ENCODE peak calls at places on chromosomes 11 and 22, in five cellular contexts. One of them, this sample, is unnamed.

GRCh38 chr11:60981515-60981914 is 10.0 kb downstream of the CD6 start:
- DNase-seq in HTR-8/SVneo: no peak
- DNase-seq in NCI-H2081: no peak
- DNase-seq in activated CD8-positive, alpha-beta memory T cell treated with anti-CD3 and anti-CD28 coated beads for 24 hours: no peak
- DNase-seq in EL: no peak
- DNase-seq in this sample: no peak

GRCh38 chr11:116454020-116454645 is 318.7 kb downstream of the BUD13 start:
- DNase-seq in HTR-8/SVneo: peak
- DNase-seq in NCI-H2081: peak
- DNase-seq in activated CD8-positive, alpha-beta memory T cell treated with anti-CD3 and anti-CD28 coated beads for 24 hours: peak
- DNase-seq in EL: peak
- DNase-seq in this sample: no peak

GRCh38 chr11:1299621-1300020 is 9.8 kb downstream of the TOLLIP start:
- DNase-seq in HTR-8/SVneo: no peak
- DNase-seq in NCI-H2081: no peak
- DNase-seq in activated CD8-positive, alpha-beta memory T cell treated with anti-CD3 and anti-CD28 coated beads for 24 hours: no peak
- DNase-seq in EL: no peak
- DNase-seq in this sample: peak

GRCh38 chr11:114131366-114131963 is 72.0 kb downstream of the ZBTB16 start:
- DNase-seq in HTR-8/SVneo: no peak
- DNase-seq in NCI-H2081: peak
- DNase-seq in activated CD8-positive, alpha-beta memory T cell treated with anti-CD3 and anti-CD28 coated beads for 24 hours: no peak
- DNase-seq in EL: no peak
- DNase-seq in this sample: no peak

GRCh38 chr22:19783531-19784395 is 23.2 kb downstream of the TBX1 start:
- DNase-seq in HTR-8/SVneo: no peak
- DNase-seq in NCI-H2081: peak
- DNase-seq in activated CD8-positive, alpha-beta memory T cell treated with anti-CD3 and anti-CD28 coated beads for 24 hours: no peak
- DNase-seq in EL: no peak
- DNase-seq in this sample: no peak

GRCh38 chr11:124869331-124869730 is 4.1 kb downstream of the ROBO3 start:
- DNase-seq in HTR-8/SVneo: no peak
- DNase-seq in NCI-H2081: no peak
- DNase-seq in activated CD8-positive, alpha-beta memory T cell treated with anti-CD3 and anti-CD28 coated beads for 24 hours: no peak
- DNase-seq in EL: no peak
- DNase-seq in this sample: peak

GRCh38 chr11:121250843-121251242 is 41.7 kb upstream of the SC5D start:
- DNase-seq in HTR-8/SVneo: no peak
- DNase-seq in NCI-H2081: no peak
- DNase-seq in activated CD8-positive, alpha-beta memory T cell treated with anti-CD3 and anti-CD28 coated beads for 24 hours: no peak
- DNase-seq in EL: no peak
- DNase-seq in this sample: no peak

GRCh38 chr11:78940500-78941225 is 366.0 kb upstream of the NARS2 start:
- DNase-seq in HTR-8/SVneo: no peak
- DNase-seq in NCI-H2081: no peak
- DNase-seq in activated CD8-positive, alpha-beta memory T cell treated with anti-CD3 and anti-CD28 coated beads for 24 hours: no peak
- DNase-seq in EL: no peak
- DNase-seq in this sample: no peak

GRCh38 chr11:130480166-130480565 is 31.7 kb downstream of the ADAMTS15 start:
- DNase-seq in HTR-8/SVneo: no peak
- DNase-seq in NCI-H2081: no peak
- DNase-seq in activated CD8-positive, alpha-beta memory T cell treated with anti-CD3 and anti-CD28 coated beads for 24 hours: no peak
- DNase-seq in EL: peak
- DNase-seq in this sample: no peak

GRCh38 chr11:110613526-110613925 is 98.7 kb downstream of the ARHGAP20 start:
- DNase-seq in HTR-8/SVneo: no peak
- DNase-seq in NCI-H2081: no peak
- DNase-seq in activated CD8-positive, alpha-beta memory T cell treated with anti-CD3 and anti-CD28 coated beads for 24 hours: no peak
- DNase-seq in EL: no peak
- DNase-seq in this sample: no peak

GRCh38 chr22:28607710-28608109 is 71.9 kb downstream of the TTC28 start:
- DNase-seq in HTR-8/SVneo: no peak
- DNase-seq in NCI-H2081: no peak
- DNase-seq in activated CD8-positive, alpha-beta memory T cell treated with anti-CD3 and anti-CD28 coated beads for 24 hours: no peak
- DNase-seq in EL: no peak
- DNase-seq in this sample: no peak

GRCh38 chr22:43275545-43275981 is 67.6 kb downstream of the SCUBE1 start:
- DNase-seq in HTR-8/SVneo: peak
- DNase-seq in NCI-H2081: no peak
- DNase-seq in activated CD8-positive, alpha-beta memory T cell treated with anti-CD3 and anti-CD28 coated beads for 24 hours: no peak
- DNase-seq in EL: peak
- DNase-seq in this sample: no peak

This sample was measured in type B pancreatic cell.